ENCODE peak calls at places on chromosomes 16 and 17, in seven cellular contexts. One of them, this sample, is unnamed.

GRCh38 chr16:89121691-89122321 is 28.2 kb downstream of the ACSF3 start:
- DNase-seq in neural progenitor cell: no peak
- DNase-seq in PC-3: no peak
- DNase-seq in hepatocyte: no peak
- DNase-seq in GM23338: no peak
- DNase-seq in SK-N-SH: no peak
- DNase-seq in HCT116: no peak
- DNase-seq in this sample: no peak

GRCh38 chr17:28896884-28897768 is at the start of gene FLOT2:
- DNase-seq in neural progenitor cell: peak; percentile 90
- DNase-seq in PC-3: peak; percentile 21
- DNase-seq in GM23338: peak; percentile 88
- DNase-seq in HCT116: no peak
- DNase-seq in SK-N-SH: peak; percentile 92
- DNase-seq in hepatocyte: peak; percentile 85
- DNase-seq in this sample: peak; percentile 75

GRCh38 chr17:550776-551175 is 163.9 kb downstream of the VPS53 start:
- DNase-seq in GM23338: no peak
- DNase-seq in neural progenitor cell: no peak
- DNase-seq in hepatocyte: no peak
- DNase-seq in SK-N-SH: no peak
- DNase-seq in PC-3: no peak
- DNase-seq in HCT116: no peak
- DNase-seq in this sample: no peak

GRCh38 chr17:2816688-2817087 is 20.4 kb downstream of the RAP1GAP2 start:
- DNase-seq in neural progenitor cell: no peak
- DNase-seq in hepatocyte: no peak
- DNase-seq in SK-N-SH: no peak
- DNase-seq in HCT116: no peak
- DNase-seq in GM23338: no peak
- DNase-seq in PC-3: no peak
- DNase-seq in this sample: no peak

GRCh38 chr16:2027024-2028010 is 615 bp downstream of the NHERF2 start:
- DNase-seq in SK-N-SH: peak; percentile 72
- DNase-seq in GM23338: no peak
- DNase-seq in neural progenitor cell: peak; percentile 48
- DNase-seq in hepatocyte: no peak
- DNase-seq in HCT116: no peak
- DNase-seq in PC-3: peak; percentile 43
- DNase-seq in this sample: peak; percentile 44

GRCh38 chr17:45235071-45236001 is 13.7 kb downstream of the FMNL1 start:
- DNase-seq in hepatocyte: peak; percentile 87
- DNase-seq in GM23338: peak; percentile 97
- DNase-seq in HCT116: peak; percentile 54
- DNase-seq in neural progenitor cell: peak; percentile 90
- DNase-seq in PC-3: peak; percentile 85
- DNase-seq in SK-N-SH: peak; percentile 81
- DNase-seq in this sample: peak; percentile 79

GRCh38 chr16:57809843-57810196 is 7.5 kb upstream of the KIFC3 start:
- DNase-seq in HCT116: no peak
- DNase-seq in SK-N-SH: no peak
- DNase-seq in GM23338: no peak
- DNase-seq in PC-3: peak; percentile 16
- DNase-seq in neural progenitor cell: no peak
- DNase-seq in hepatocyte: no peak
- DNase-seq in this sample: no peak

GRCh38 chr16:71933913-71934696 is 38.8 kb downstream of the IST1 start:
- DNase-seq in hepatocyte: peak; percentile 32
- DNase-seq in PC-3: peak; percentile 38
- DNase-seq in SK-N-SH: no peak
- DNase-seq in HCT116: no peak
- DNase-seq in neural progenitor cell: peak; percentile 61
- DNase-seq in GM23338: no peak
- DNase-seq in this sample: no peak

GRCh38 chr16:14500791-14501190 is 129.3 kb downstream of the PARN start:
- DNase-seq in hepatocyte: no peak
- DNase-seq in neural progenitor cell: no peak
- DNase-seq in HCT116: no peak
- DNase-seq in GM23338: no peak
- DNase-seq in SK-N-SH: no peak
- DNase-seq in PC-3: no peak
- DNase-seq in this sample: no peak

GRCh38 chr17:12667299-12667958 is 1.7 kb downstream of the MYOCD start:
- DNase-seq in PC-3: peak; percentile 68
- DNase-seq in hepatocyte: peak; percentile 59
- DNase-seq in SK-N-SH: peak; percentile 13
- DNase-seq in HCT116: peak; percentile 40
- DNase-seq in neural progenitor cell: peak; percentile 85
- DNase-seq in GM23338: peak; percentile 88
- DNase-seq in this sample: peak; percentile 22

GRCh38 chr17:70050192-70050591 is 24.8 kb upstream of the KCNJ16 start:
- DNase-seq in GM23338: no peak
- DNase-seq in HCT116: no peak
- DNase-seq in hepatocyte: no peak
- DNase-seq in PC-3: no peak
- DNase-seq in neural progenitor cell: no peak
- DNase-seq in SK-N-SH: no peak
- DNase-seq in this sample: no peak

GRCh38 chr17:48024149-48025039 is 13.2 kb downstream of the COPZ2 start:
- DNase-seq in SK-N-SH: no peak
- DNase-seq in PC-3: peak; percentile 94
- DNase-seq in GM23338: peak; percentile 68
- DNase-seq in neural progenitor cell: peak; percentile 77
- DNase-seq in HCT116: peak; percentile 74
- DNase-seq in hepatocyte: peak; percentile 58
- DNase-seq in this sample: no peak

GRCh38 chr17:73305845-73306836 is 5.7 kb downstream of the CDC42EP4 start:
- DNase-seq in neural progenitor cell: no peak
- DNase-seq in HCT116: no peak
- DNase-seq in PC-3: no peak
- DNase-seq in SK-N-SH: no peak
- DNase-seq in GM23338: no peak
- DNase-seq in hepatocyte: no peak
- DNase-seq in this sample: no peak

GRCh38 chr17:36474571-36474970 is 11.9 kb upstream of the ZNHIT3 start:
- DNase-seq in PC-3: no peak
- DNase-seq in HCT116: no peak
- DNase-seq in hepatocyte: no peak
- DNase-seq in SK-N-SH: no peak
- DNase-seq in GM23338: no peak
- DNase-seq in neural progenitor cell: no peak
- DNase-seq in this sample: no peak

GRCh38 chr17:47267354-47267828 is 13.8 kb downstream of the ITGB3 start:
- DNase-seq in PC-3: peak; percentile 95
- DNase-seq in GM23338: no peak
- DNase-seq in hepatocyte: no peak
- DNase-seq in neural progenitor cell: no peak
- DNase-seq in HCT116: no peak
- DNase-seq in SK-N-SH: no peak
- DNase-seq in this sample: no peak

GRCh38 chr16:88208112-88208511 is 174.6 kb upstream of the ZNF469 start:
- DNase-seq in PC-3: no peak
- DNase-seq in hepatocyte: no peak
- DNase-seq in HCT116: no peak
- DNase-seq in neural progenitor cell: no peak
- DNase-seq in GM23338: no peak
- DNase-seq in SK-N-SH: no peak
- DNase-seq in this sample: no peak

GRCh38 chr17:50627782-50628601 is 6.7 kb upstream of the ABCC3 start:
- DNase-seq in GM23338: peak; percentile 41
- DNase-seq in neural progenitor cell: peak; percentile 66
- DNase-seq in hepatocyte: peak; percentile 90
- DNase-seq in SK-N-SH: peak; percentile 79
- DNase-seq in PC-3: peak; percentile 48
- DNase-seq in HCT116: no peak
- DNase-seq in this sample: no peak

GRCh38 chr17:59616253-59616920 is 3.3 kb upstream of the CLTC start:
- DNase-seq in GM23338: no peak
- DNase-seq in neural progenitor cell: no peak
- DNase-seq in HCT116: no peak
- DNase-seq in SK-N-SH: no peak
- DNase-seq in hepatocyte: no peak
- DNase-seq in PC-3: no peak
- DNase-seq in this sample: no peak
- TF ChIP-seq EZH2phosphoT487 in GM23338: no peak
- TF ChIP-seq EZH2phosphoT487 in neural progenitor cell: no peak
- TF ChIP-seq EZH2phosphoT487 in HCT116: no peak
- TF ChIP-seq EZH2phosphoT487 in SK-N-SH: no peak
- TF ChIP-seq EZH2phosphoT487 in hepatocyte: no peak
- TF ChIP-seq EZH2phosphoT487 in PC-3: no peak
- TF ChIP-seq EZH2phosphoT487 in this sample: no peak

GRCh38 chr17:57948555-57949420 is 6.4 kb downstream of the CUEDC1 start:
- DNase-seq in HCT116: peak; percentile 100
- DNase-seq in PC-3: peak; percentile 99
- DNase-seq in SK-N-SH: no peak
- DNase-seq in neural progenitor cell: no peak
- DNase-seq in hepatocyte: peak; percentile 70
- DNase-seq in GM23338: peak; percentile 45
- DNase-seq in this sample: no peak

GRCh38 chr17:57946798-57947358 is 8.3 kb downstream of the CUEDC1 start:
- DNase-seq in PC-3: peak; percentile 75
- DNase-seq in SK-N-SH: no peak
- DNase-seq in GM23338: no peak
- DNase-seq in neural progenitor cell: no peak
- DNase-seq in HCT116: no peak
- DNase-seq in hepatocyte: peak; percentile 62
- DNase-seq in this sample: peak; percentile 69

GRCh38 chr17:57949649-57950048 is 5.6 kb downstream of the CUEDC1 start:
- DNase-seq in HCT116: no peak
- DNase-seq in hepatocyte: no peak
- DNase-seq in GM23338: no peak
- DNase-seq in PC-3: peak; percentile 60
- DNase-seq in SK-N-SH: no peak
- DNase-seq in neural progenitor cell: no peak
- DNase-seq in this sample: no peak

GRCh38 chr17:57947369-57947768 is 7.8 kb downstream of the CUEDC1 start:
- DNase-seq in SK-N-SH: no peak
- DNase-seq in GM23338: no peak
- DNase-seq in HCT116: no peak
- DNase-seq in hepatocyte: no peak
- DNase-seq in neural progenitor cell: no peak
- DNase-seq in PC-3: no peak
- DNase-seq in this sample: no peak

DNA sequence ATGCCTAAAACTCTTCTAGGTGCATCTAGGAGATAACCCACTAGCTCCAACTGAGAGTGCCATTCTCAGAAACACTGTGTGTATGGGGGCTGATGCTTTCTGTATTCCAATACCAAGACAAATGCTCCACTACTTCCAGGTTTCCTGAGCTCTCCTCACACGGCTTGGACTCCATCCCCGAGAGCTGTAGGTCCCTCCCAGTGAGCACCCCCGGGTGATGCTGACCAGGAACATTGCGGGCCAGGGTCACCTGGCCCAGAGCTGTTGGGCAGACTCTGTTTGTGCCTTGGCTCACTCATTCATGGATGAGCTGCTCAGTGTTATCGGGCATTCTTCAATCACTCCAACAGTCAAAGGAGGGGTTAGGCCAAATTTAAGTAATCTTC is 7.0 kb downstream of the CUEDC1 start:
- DNase-seq in PC-3: no peak
- DNase-seq in neural progenitor cell: no peak
- DNase-seq in SK-N-SH: no peak
- DNase-seq in HCT116: no peak
- DNase-seq in GM23338: no peak
- DNase-seq in hepatocyte: no peak
- DNase-seq in this sample: no peak
- H2AFZ ChIP-seq in PC-3: no peak overlapping the region
- H2AFZ ChIP-seq in neural progenitor cell: no peak overlapping the region
- H2AFZ ChIP-seq in SK-N-SH: no peak overlapping the region
- H2AFZ ChIP-seq in HCT116: no peak overlapping the region
- H2AFZ ChIP-seq in GM23338: no peak overlapping the region
- H2AFZ ChIP-seq in hepatocyte: no peak overlapping the region
- H2AFZ ChIP-seq in this sample: no peak overlapping the region

GRCh38 chr17:30975042-30975820 is 4.4 kb downstream of the RNF135 start:
- DNase-seq in PC-3: no peak
- DNase-seq in GM23338: no peak
- DNase-seq in HCT116: no peak
- DNase-seq in SK-N-SH: no peak
- DNase-seq in neural progenitor cell: no peak
- DNase-seq in hepatocyte: no peak
- DNase-seq in this sample: no peak

GRCh38 chr17:30964878-30965277 is 6.0 kb upstream of the RNF135 start:
- DNase-seq in hepatocyte: no peak
- DNase-seq in neural progenitor cell: no peak
- DNase-seq in SK-N-SH: no peak
- DNase-seq in GM23338: no peak
- DNase-seq in PC-3: peak; percentile 2
- DNase-seq in HCT116: no peak
- DNase-seq in this sample: no peak

GRCh38 chr17:30970757-30971567 is at the start of gene RNF135:
- DNase-seq in HCT116: peak; percentile 63
- DNase-seq in PC-3: peak; percentile 71
- DNase-seq in neural progenitor cell: peak; percentile 87
- DNase-seq in hepatocyte: peak; percentile 89
- DNase-seq in GM23338: peak; percentile 91
- DNase-seq in SK-N-SH: no peak
- DNase-seq in this sample: no peak

GRCh38 chr17:30969989-30970680 is 704 bp upstream of the RNF135 start:
- DNase-seq in GM23338: peak; percentile 64
- DNase-seq in neural progenitor cell: peak; percentile 54
- DNase-seq in SK-N-SH: no peak
- DNase-seq in HCT116: no peak
- DNase-seq in hepatocyte: peak; percentile 30
- DNase-seq in PC-3: peak; percentile 53
- DNase-seq in this sample: no peak
- TF ChIP-seq CTCF in GM23338: no peak
- TF ChIP-seq CTCF in neural progenitor cell: no peak
- TF ChIP-seq CTCF in SK-N-SH: no peak
- TF ChIP-seq CTCF in HCT116: no peak
- TF ChIP-seq CTCF in hepatocyte: no peak
- TF ChIP-seq CTCF in PC-3: no peak
- TF ChIP-seq CTCF in this sample: no peak

DNA sequence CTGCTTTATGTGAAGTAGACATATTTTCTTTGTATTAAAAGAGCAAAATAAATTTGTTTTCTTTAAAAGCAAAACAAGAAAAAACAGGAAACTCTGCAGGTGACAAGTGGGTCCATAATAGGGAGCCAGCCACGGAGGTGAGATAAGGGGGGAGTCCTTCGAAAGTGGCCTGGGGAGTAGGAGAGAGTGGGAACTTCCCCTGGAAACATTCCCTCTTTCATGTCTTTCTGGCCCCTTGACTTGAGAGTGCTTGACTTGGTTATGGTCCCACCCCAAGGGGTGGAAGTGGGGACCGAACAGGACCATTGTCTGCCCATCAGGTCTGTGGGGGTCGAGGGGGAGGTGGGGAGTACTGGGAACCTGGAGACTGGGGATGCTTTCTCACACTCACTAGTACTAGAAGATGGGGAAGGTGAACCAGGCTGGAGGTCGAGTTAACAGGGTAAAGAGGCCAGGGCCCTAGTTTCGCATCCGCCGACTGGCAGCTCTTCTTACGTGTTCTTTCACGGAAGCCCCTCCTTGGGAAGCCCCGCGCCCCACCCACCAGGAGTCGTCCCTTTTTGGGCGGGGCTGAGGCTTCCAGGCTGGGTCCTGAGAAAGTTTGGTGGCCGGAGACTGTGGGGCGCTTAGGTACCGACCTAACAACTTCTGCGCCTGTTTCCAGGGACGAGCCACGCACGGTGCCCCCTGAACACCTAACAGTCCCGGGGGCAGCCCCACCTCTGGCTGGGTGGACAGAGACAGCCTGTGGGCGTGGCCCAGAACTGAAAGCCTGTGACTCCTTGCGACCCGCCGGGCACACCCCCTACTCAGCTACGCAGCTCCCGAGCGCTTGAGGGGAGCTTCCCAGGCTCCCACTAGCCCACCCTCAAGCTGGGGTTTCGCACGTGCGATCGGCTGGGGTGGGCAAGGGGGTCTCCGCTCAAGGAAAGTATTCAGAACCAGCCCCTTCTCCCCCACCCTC is 790 bp downstream of the TRADD start:
- DNase-seq in GM23338: peak; percentile 62
- DNase-seq in PC-3: peak; percentile 49
- DNase-seq in hepatocyte: peak; percentile 56
- DNase-seq in SK-N-SH: peak; percentile 61
- DNase-seq in neural progenitor cell: peak; percentile 70
- DNase-seq in HCT116: no peak
- DNase-seq in this sample: peak; percentile 71
- TF ChIP-seq EZH2phosphoT487 in GM23338: no peak
- TF ChIP-seq EZH2phosphoT487 in PC-3: no peak
- TF ChIP-seq EZH2phosphoT487 in hepatocyte: no peak
- TF ChIP-seq EZH2phosphoT487 in SK-N-SH: no peak
- TF ChIP-seq EZH2phosphoT487 in neural progenitor cell: no peak
- TF ChIP-seq EZH2phosphoT487 in HCT116: no peak
- TF ChIP-seq EZH2phosphoT487 in this sample: no peak